ENCODE peak calls at places on chromosomes 7 and 10, in ten cellular contexts. One of them, this sample, is unnamed.

GRCh38 chr10:12605580-12606405 is 256.4 kb downstream of the CAMK1D start:
- DNase-seq in uterus: peak; percentile 32
- DNase-seq in WERI-Rb-1: no peak
- DNase-seq in CD4-positive, CD25-positive, alpha-beta regulatory T cell: no peak
- DNase-seq in psoas muscle: peak; percentile 66
- DNase-seq in breast epithelium: peak; percentile 80
- DNase-seq in PC-3: peak; percentile 84
- DNase-seq in heart right ventricle: peak; percentile 38
- DNase-seq in neuronal stem cell: no peak
- DNase-seq in cardiac muscle cell: no peak
- DNase-seq in this sample: peak; percentile 32

GRCh38 chr7:96691692-96692091 is 18.0 kb downstream of the SEM1 start:
- DNase-seq in uterus: no peak
- DNase-seq in WERI-Rb-1: no peak
- DNase-seq in CD4-positive, CD25-positive, alpha-beta regulatory T cell: no peak
- DNase-seq in psoas muscle: no peak
- DNase-seq in breast epithelium: no peak
- DNase-seq in PC-3: no peak
- DNase-seq in heart right ventricle: no peak
- DNase-seq in neuronal stem cell: no peak
- DNase-seq in cardiac muscle cell: no peak
- DNase-seq in this sample: no peak

GRCh38 chr10:113052076-113052830 is 102.2 kb downstream of the TCF7L2 start:
- DNase-seq in uterus: no peak
- DNase-seq in WERI-Rb-1: no peak
- DNase-seq in CD4-positive, CD25-positive, alpha-beta regulatory T cell: no peak
- DNase-seq in psoas muscle: no peak
- DNase-seq in breast epithelium: no peak
- DNase-seq in PC-3: peak; percentile 14
- DNase-seq in heart right ventricle: no peak
- DNase-seq in neuronal stem cell: no peak
- DNase-seq in cardiac muscle cell: no peak
- DNase-seq in this sample: no peak

GRCh38 chr7:97982647-97983046 is 7.3 kb downstream of the OCM2 start:
- DNase-seq in uterus: no peak
- DNase-seq in WERI-Rb-1: no peak
- DNase-seq in CD4-positive, CD25-positive, alpha-beta regulatory T cell: no peak
- DNase-seq in psoas muscle: no peak
- DNase-seq in breast epithelium: peak; percentile 23
- DNase-seq in PC-3: no peak
- DNase-seq in heart right ventricle: no peak
- DNase-seq in neuronal stem cell: no peak
- DNase-seq in cardiac muscle cell: no peak
- DNase-seq in this sample: no peak

GRCh38 chr7:98559958-98560357 is 57.1 kb upstream of the NPTX2 start:
- DNase-seq in uterus: no peak
- DNase-seq in WERI-Rb-1: no peak
- DNase-seq in CD4-positive, CD25-positive, alpha-beta regulatory T cell: no peak
- DNase-seq in psoas muscle: no peak
- DNase-seq in breast epithelium: no peak
- DNase-seq in PC-3: peak; percentile 16
- DNase-seq in heart right ventricle: no peak
- DNase-seq in neuronal stem cell: no peak
- DNase-seq in cardiac muscle cell: no peak
- DNase-seq in this sample: no peak

GRCh38 chr7:351256-351655 is 61.3 kb downstream of the FOXL3 start:
- DNase-seq in uterus: no peak
- DNase-seq in WERI-Rb-1: no peak
- DNase-seq in CD4-positive, CD25-positive, alpha-beta regulatory T cell: peak; percentile 35
- DNase-seq in psoas muscle: no peak
- DNase-seq in breast epithelium: no peak
- DNase-seq in PC-3: no peak
- DNase-seq in heart right ventricle: peak; percentile 7
- DNase-seq in neuronal stem cell: no peak
- DNase-seq in cardiac muscle cell: no peak
- DNase-seq in this sample: no peak

GRCh38 chr10:99828464-99828863 is 46.0 kb downstream of the ABCC2 start:
- DNase-seq in uterus: no peak
- DNase-seq in WERI-Rb-1: no peak
- DNase-seq in CD4-positive, CD25-positive, alpha-beta regulatory T cell: no peak
- DNase-seq in psoas muscle: no peak
- DNase-seq in breast epithelium: no peak
- DNase-seq in PC-3: no peak
- DNase-seq in heart right ventricle: no peak
- DNase-seq in neuronal stem cell: no peak
- DNase-seq in cardiac muscle cell: no peak
- DNase-seq in this sample: no peak

GRCh38 chr10:122126763-122127659 is 138.0 kb downstream of the TACC2 start:
- DNase-seq in uterus: peak; percentile 70
- DNase-seq in WERI-Rb-1: no peak
- DNase-seq in CD4-positive, CD25-positive, alpha-beta regulatory T cell: no peak
- DNase-seq in psoas muscle: no peak
- DNase-seq in breast epithelium: no peak
- DNase-seq in PC-3: peak; percentile 88
- DNase-seq in heart right ventricle: no peak
- DNase-seq in neuronal stem cell: no peak
- DNase-seq in cardiac muscle cell: peak; percentile 63
- DNase-seq in this sample: no peak

GRCh38 chr10:97717627-97718026 is 4.1 kb downstream of the MARVELD1 start:
- DNase-seq in uterus: no peak
- DNase-seq in WERI-Rb-1: no peak
- DNase-seq in CD4-positive, CD25-positive, alpha-beta regulatory T cell: no peak
- DNase-seq in psoas muscle: no peak
- DNase-seq in breast epithelium: no peak
- DNase-seq in PC-3: no peak
- DNase-seq in heart right ventricle: no peak
- DNase-seq in neuronal stem cell: no peak
- DNase-seq in cardiac muscle cell: no peak
- DNase-seq in this sample: no peak

GRCh38 chr10:16893664-16894063 is 76.4 kb upstream of the RSU1 start:
- DNase-seq in uterus: no peak
- DNase-seq in WERI-Rb-1: no peak
- DNase-seq in CD4-positive, CD25-positive, alpha-beta regulatory T cell: no peak
- DNase-seq in psoas muscle: no peak
- DNase-seq in breast epithelium: no peak
- DNase-seq in PC-3: peak; percentile 76
- DNase-seq in heart right ventricle: no peak
- DNase-seq in neuronal stem cell: no peak
- DNase-seq in cardiac muscle cell: no peak
- DNase-seq in this sample: no peak

GRCh38 chr10:16894834-16895233 is 77.6 kb upstream of the RSU1 start:
- DNase-seq in uterus: no peak
- DNase-seq in WERI-Rb-1: no peak
- DNase-seq in CD4-positive, CD25-positive, alpha-beta regulatory T cell: no peak
- DNase-seq in psoas muscle: no peak
- DNase-seq in breast epithelium: no peak
- DNase-seq in PC-3: no peak
- DNase-seq in heart right ventricle: no peak
- DNase-seq in neuronal stem cell: no peak
- DNase-seq in cardiac muscle cell: no peak
- DNase-seq in this sample: no peak

GRCh38 chr10:16891375-16892313 is 74.4 kb upstream of the RSU1 start:
- DNase-seq in uterus: peak; percentile 67
- DNase-seq in WERI-Rb-1: peak; percentile 43
- DNase-seq in CD4-positive, CD25-positive, alpha-beta regulatory T cell: peak; percentile 12
- DNase-seq in psoas muscle: peak; percentile 48
- DNase-seq in breast epithelium: peak; percentile 45
- DNase-seq in PC-3: peak; percentile 77
- DNase-seq in heart right ventricle: peak; percentile 54
- DNase-seq in neuronal stem cell: peak; percentile 53
- DNase-seq in cardiac muscle cell: peak; percentile 80
- DNase-seq in this sample: peak; percentile 68

GRCh38 chr10:16887565-16887964 is 70.3 kb upstream of the RSU1 start:
- DNase-seq in uterus: no peak
- DNase-seq in WERI-Rb-1: no peak
- DNase-seq in CD4-positive, CD25-positive, alpha-beta regulatory T cell: no peak
- DNase-seq in psoas muscle: no peak
- DNase-seq in breast epithelium: no peak
- DNase-seq in PC-3: peak; percentile 31
- DNase-seq in heart right ventricle: no peak
- DNase-seq in neuronal stem cell: no peak
- DNase-seq in cardiac muscle cell: no peak
- DNase-seq in this sample: no peak

DNA sequence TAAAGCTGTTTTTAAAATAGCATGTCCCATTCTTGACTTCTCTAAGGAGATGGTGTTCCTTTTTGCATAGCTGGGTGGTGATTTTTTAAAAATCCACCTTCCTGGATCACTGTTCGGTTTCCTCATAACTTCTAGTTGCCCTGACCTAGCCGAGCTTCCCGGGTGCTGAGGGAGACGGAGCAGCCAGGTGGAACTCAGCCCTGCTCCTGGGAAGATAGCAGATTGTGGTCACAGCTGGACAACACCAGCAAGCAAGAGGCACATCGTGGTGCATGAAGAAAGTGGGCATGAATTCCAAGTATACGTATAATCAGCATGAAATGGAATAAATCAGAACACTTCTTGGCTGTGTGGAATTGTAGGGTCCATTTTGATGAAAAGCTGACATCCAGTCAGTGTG is 73.5 kb upstream of the RSU1 start:
- DNase-seq in uterus: no peak
- DNase-seq in WERI-Rb-1: no peak
- DNase-seq in CD4-positive, CD25-positive, alpha-beta regulatory T cell: no peak
- DNase-seq in psoas muscle: no peak
- DNase-seq in breast epithelium: no peak
- DNase-seq in PC-3: no peak
- DNase-seq in heart right ventricle: no peak
- DNase-seq in neuronal stem cell: no peak
- DNase-seq in cardiac muscle cell: no peak
- DNase-seq in this sample: no peak
- H3K4me3 ChIP-seq in uterus: no peak overlapping the region
- H3K4me3 ChIP-seq in WERI-Rb-1: no peak overlapping the region
- H3K4me3 ChIP-seq in CD4-positive, CD25-positive, alpha-beta regulatory T cell: no peak overlapping the region
- H3K4me3 ChIP-seq in psoas muscle: no peak overlapping the region
- H3K4me3 ChIP-seq in breast epithelium: no peak overlapping the region
- H3K4me3 ChIP-seq in PC-3: no peak overlapping the region
- H3K4me3 ChIP-seq in heart right ventricle: no peak overlapping the region
- H3K4me3 ChIP-seq in neuronal stem cell: no peak overlapping the region
- H3K4me3 ChIP-seq in cardiac muscle cell: no peak overlapping the region
- H3K4me3 ChIP-seq in this sample: no peak overlapping the region

GRCh38 chr10:117540640-117541404 is 1.7 kb upstream of the EMX2 start:
- DNase-seq in uterus: peak; percentile 44
- DNase-seq in WERI-Rb-1: no peak
- DNase-seq in CD4-positive, CD25-positive, alpha-beta regulatory T cell: no peak
- DNase-seq in psoas muscle: no peak
- DNase-seq in breast epithelium: no peak
- DNase-seq in PC-3: no peak
- DNase-seq in heart right ventricle: no peak
- DNase-seq in neuronal stem cell: no peak
- DNase-seq in cardiac muscle cell: no peak
- DNase-seq in this sample: no peak
- H3K27me3 ChIP-seq in uterus: no peaks in the 10 kb centered on the region
- H3K27me3 ChIP-seq in WERI-Rb-1: peaks cover 96% of the 10 kb centered on the region
- H3K27me3 ChIP-seq in CD4-positive, CD25-positive, alpha-beta regulatory T cell: peaks cover 33% of the 10 kb centered on the region
- H3K27me3 ChIP-seq in psoas muscle: peaks cover 96% of the 10 kb centered on the region
- H3K27me3 ChIP-seq in breast epithelium: peaks cover 97% of the 10 kb centered on the region
- H3K27me3 ChIP-seq in PC-3: peaks cover 36% of the 10 kb centered on the region
- H3K27me3 ChIP-seq in heart right ventricle: peaks cover 100% of the 10 kb centered on the region
- H3K27me3 ChIP-seq in neuronal stem cell: peaks cover 38% of the 10 kb centered on the region
- H3K27me3 ChIP-seq in cardiac muscle cell: peaks cover 100% of the 10 kb centered on the region
- H3K27me3 ChIP-seq in this sample: peaks cover 45% of the 10 kb centered on the region

DNA sequence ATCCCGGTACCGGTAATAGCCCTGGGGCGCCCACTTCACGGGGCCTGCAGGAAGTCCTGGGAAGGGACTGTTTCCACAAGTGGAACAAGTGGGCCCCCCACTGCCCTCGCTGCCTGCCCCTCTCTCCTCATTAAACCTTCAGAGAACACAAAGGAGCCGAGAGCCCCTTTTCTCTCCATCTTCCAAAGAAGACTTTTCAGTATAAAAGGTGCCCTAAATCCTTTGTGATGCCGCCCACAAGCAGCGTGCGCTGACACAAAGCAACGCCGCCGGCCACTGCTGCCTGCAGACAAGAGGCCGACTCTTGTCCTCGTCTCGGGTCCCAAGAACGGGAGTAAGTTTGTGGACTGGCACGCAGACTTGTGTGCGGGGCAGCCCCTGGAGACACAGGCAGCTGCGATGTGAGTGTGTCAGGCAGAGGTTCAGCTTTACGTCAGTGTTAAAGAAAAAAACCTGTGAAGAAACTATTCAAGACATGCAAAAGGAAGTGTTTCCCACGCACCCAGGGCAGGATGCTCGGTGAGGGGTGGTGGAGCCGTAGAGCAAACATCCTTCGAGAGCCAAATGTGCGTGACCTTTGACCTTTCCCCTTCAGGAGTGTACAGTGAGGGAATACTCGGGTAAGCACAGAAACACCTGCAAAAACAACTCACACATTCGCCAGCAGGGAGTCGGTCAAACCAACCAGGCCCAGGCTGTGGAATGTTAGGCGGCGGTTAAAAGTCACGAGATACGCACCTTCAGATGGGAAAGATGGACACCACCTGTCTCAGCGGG is 118.2 kb downstream of the VIPR2 start:
- DNase-seq in uterus: no peak
- DNase-seq in WERI-Rb-1: no peak
- DNase-seq in CD4-positive, CD25-positive, alpha-beta regulatory T cell: no peak
- DNase-seq in psoas muscle: no peak
- DNase-seq in breast epithelium: peak; percentile 20
- DNase-seq in PC-3: no peak
- DNase-seq in heart right ventricle: no peak
- DNase-seq in neuronal stem cell: peak; percentile 73
- DNase-seq in cardiac muscle cell: no peak
- DNase-seq in this sample: no peak
- H3K27ac ChIP-seq in uterus: no peak overlapping the region
- H3K27ac ChIP-seq in WERI-Rb-1: no peak overlapping the region
- H3K27ac ChIP-seq in CD4-positive, CD25-positive, alpha-beta regulatory T cell: no peak overlapping the region
- H3K27ac ChIP-seq in psoas muscle: no peak overlapping the region
- H3K27ac ChIP-seq in breast epithelium: no peak overlapping the region
- H3K27ac ChIP-seq in PC-3: no peak overlapping the region
- H3K27ac ChIP-seq in heart right ventricle: no peak overlapping the region
- H3K27ac ChIP-seq in neuronal stem cell: peak overlapping the region; percentile 93
- H3K27ac ChIP-seq in cardiac muscle cell: no peak overlapping the region
- H3K27ac ChIP-seq in this sample: no peak overlapping the region

DNA sequence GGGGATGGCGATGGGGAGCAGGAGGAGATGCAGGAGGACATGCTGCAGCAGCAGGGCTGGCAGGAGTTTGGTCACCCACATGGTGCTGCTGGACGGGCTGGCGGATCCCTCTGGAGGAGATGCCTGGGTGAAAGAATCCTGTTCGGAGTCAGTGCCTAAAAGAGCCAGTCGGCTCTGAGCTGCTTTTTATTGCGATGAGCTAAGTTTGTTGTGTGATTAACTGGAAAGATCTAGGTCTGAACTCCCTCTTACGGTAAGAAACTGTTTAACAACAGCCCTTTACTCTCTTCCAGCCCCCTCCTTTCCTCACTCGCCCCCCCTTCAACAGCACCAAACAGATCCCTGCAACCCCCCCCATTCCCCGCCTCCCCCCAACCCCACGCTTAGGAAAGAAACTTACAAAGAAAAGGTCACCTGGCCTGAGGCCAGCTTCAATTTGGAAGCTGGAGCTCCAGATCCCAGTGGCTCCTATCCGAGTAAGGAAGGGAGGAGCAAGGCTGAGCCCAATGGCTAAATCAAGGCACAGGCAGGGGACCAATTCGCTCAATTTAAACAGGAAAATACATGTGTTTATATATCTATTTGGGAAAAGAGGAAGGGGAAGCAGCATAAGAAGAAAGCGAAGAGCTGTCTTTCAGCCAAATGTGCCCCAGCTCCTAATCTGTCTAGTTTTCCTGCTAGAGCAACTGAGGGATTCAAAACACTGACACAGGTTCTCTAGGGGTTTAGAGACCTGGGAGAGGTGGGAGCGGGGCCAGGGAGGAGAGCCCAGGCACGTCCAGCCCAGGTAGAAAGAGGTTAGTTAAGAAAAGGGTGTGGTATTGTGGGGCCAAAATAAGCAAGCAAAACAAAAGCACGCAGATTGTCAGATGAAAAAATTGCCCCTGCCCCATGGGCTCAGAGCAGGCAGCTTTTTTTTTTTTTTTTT is at the start of gene HGF:
- DNase-seq in uterus: peak; percentile 80
- DNase-seq in WERI-Rb-1: no peak
- DNase-seq in CD4-positive, CD25-positive, alpha-beta regulatory T cell: no peak
- DNase-seq in psoas muscle: peak; percentile 58
- DNase-seq in breast epithelium: peak; percentile 34
- DNase-seq in PC-3: peak; percentile 58
- DNase-seq in heart right ventricle: peak; percentile 39
- DNase-seq in neuronal stem cell: no peak
- DNase-seq in cardiac muscle cell: peak; percentile 14
- DNase-seq in this sample: peak; percentile 79
- H3K4me3 ChIP-seq in uterus: peak within 1 kb of the TSS; percentile 35
- H3K4me3 ChIP-seq in WERI-Rb-1: no peak within 1 kb of the TSS
- H3K4me3 ChIP-seq in CD4-positive, CD25-positive, alpha-beta regulatory T cell: no peak within 1 kb of the TSS
- H3K4me3 ChIP-seq in psoas muscle: peak within 1 kb of the TSS; percentile 54
- H3K4me3 ChIP-seq in breast epithelium: peak within 1 kb of the TSS; percentile 47
- H3K4me3 ChIP-seq in PC-3: peak within 1 kb of the TSS; percentile 38
- H3K4me3 ChIP-seq in heart right ventricle: peak within 1 kb of the TSS; percentile 55
- H3K4me3 ChIP-seq in neuronal stem cell: no peak within 1 kb of the TSS
- H3K4me3 ChIP-seq in cardiac muscle cell: no peak within 1 kb of the TSS
- H3K4me3 ChIP-seq in this sample: peak within 1 kb of the TSS; percentile 75

This sample was measured in ascending aorta.